ENCODE peak calls at places on chromosomes 7 and 10, in nine cellular contexts. O is HFF-Myc, Z is PC-9, N is cardiac fibroblast, A is DND-41, L is foreskin fibroblast, B is left ventricle myocardium inferior, E is neuronal stem cell, W is K562. S is an unnamed sample.

GRCh38 chr10:51433949-51434348 is 265.4 kb downstream of the CSTF2T start:
- DNase-seq in O (no peak), Z (no peak), N (no peak), A (no peak), L (no peak), B (no peak), E (no peak), W (no peak), S (no peak)

GRCh38 chr7:100546129-100546867 is 7.3 kb downstream of the AGFG2 start:
- DNase-seq in O (no peak), Z (peak; percentile 14), N (no peak), A (no peak), L (no peak), B (no peak), E (no peak), W (no peak), S (peak; percentile 25)

GRCh38 chr10:122021421-122021820 is 32.5 kb downstream of the TACC2 start:
- DNase-seq in O (peak; percentile 48), Z (no peak), N (peak; percentile 74), A (no peak), L (peak; percentile 52), B (no peak), E (no peak), W (no peak), S (peak; percentile 51)

GRCh38 chr10:104306897-104307296 is 31.4 kb downstream of the ITPRIP start:
- DNase-seq in O (no peak), Z (no peak), N (no peak), A (no peak), L (no peak), B (no peak), E (no peak), W (no peak), S (no peak)

GRCh38 chr7:30851651-30852359 is 59.8 kb upstream of the AQP1 start:
- DNase-seq in O (peak; percentile 57), Z (no peak), N (no peak), A (no peak), L (peak; percentile 89), B (no peak), E (no peak), W (no peak), S (no peak)

GRCh38 chr10:115239761-115240160 is 146.6 kb downstream of the ATRNL1 start:
- DNase-seq in O (no peak), Z (no peak), N (no peak), A (no peak), L (no peak), B (no peak), E (no peak), W (no peak), S (no peak)

GRCh38 chr10:130146042-130146441 is 9.9 kb downstream of the GLRX3 start:
- DNase-seq in O (no peak), Z (no peak), N (no peak), A (no peak), L (no peak), B (no peak), E (no peak), W (no peak), S (no peak)

GRCh38 chr10:61751599-61751998 is 88.9 kb downstream of the CABCOCO1 start:
- DNase-seq in O (no peak), Z (no peak), N (peak; percentile 3), A (no peak), L (no peak), B (no peak), E (no peak), W (no peak), S (no peak)

GRCh38 chr7:77335581-77335980 is 80.6 kb downstream of the GSAP start:
- DNase-seq in O (no peak), Z (no peak), N (peak; percentile 67), A (no peak), L (peak; percentile 42), B (no peak), E (no peak), W (no peak), S (no peak)

GRCh38 chr10:65110029-65110428 is 1588.8 kb downstream of the REEP3 start:
- DNase-seq in O (no peak), Z (no peak), N (no peak), A (no peak), L (no peak), B (no peak), E (no peak), W (no peak), S (no peak)

GRCh38 chr7:52749880-52750279 is 285.6 kb upstream of the POM121L12 start:
- DNase-seq in O (no peak), Z (no peak), N (no peak), A (no peak), L (no peak), B (no peak), E (no peak), W (no peak), S (no peak)

GRCh38 chr10:80971461-80971860 is 433.8 kb downstream of the SH2D4B start:
- DNase-seq in O (no peak), Z (no peak), N (no peak), A (no peak), L (no peak), B (no peak), E (no peak), W (no peak), S (no peak)

GRCh38 chr7:27775772-27776171 is 35.8 kb downstream of the TAX1BP1 start:
- DNase-seq in O (no peak), Z (no peak), N (no peak), A (no peak), L (no peak), B (no peak), E (no peak), W (no peak), S (no peak)

GRCh38 chr10:79044846-79045245 is 23.9 kb upstream of the ZMIZ1 start:
- DNase-seq in O (no peak), Z (no peak), N (no peak), A (no peak), L (no peak), B (peak; percentile 10), E (no peak), W (no peak), S (no peak)

GRCh38 chr7:5625938-5626337 is 155.5 kb downstream of the RNF216 start:
- DNase-seq in O (no peak), Z (no peak), N (peak; percentile 62), A (no peak), L (peak; percentile 85), B (no peak), E (no peak), W (peak; percentile 58), S (peak; percentile 80)

GRCh38 chr10:97850446-97850845 is 803 bp downstream of the GOLGA7B start:
- DNase-seq in O (no peak), Z (no peak), N (no peak), A (no peak), L (no peak), B (no peak), E (peak; percentile 6), W (no peak), S (no peak)

GRCh38 chr10:128186959-128187787 is 61.0 kb upstream of the MKI67 start:
- DNase-seq in O (no peak), Z (no peak), N (no peak), A (peak; percentile 89), L (no peak), B (no peak), E (no peak), W (no peak), S (peak; percentile 6)

GRCh38 chr10:128189176-128189575 is 63.0 kb upstream of the MKI67 start:
- DNase-seq in O (no peak), Z (no peak), N (no peak), A (no peak), L (no peak), B (no peak), E (no peak), W (no peak), S (no peak)

GRCh38 chr10:128185627-128186026 is 59.4 kb upstream of the MKI67 start:
- DNase-seq in O (no peak), Z (no peak), N (no peak), A (no peak), L (no peak), B (no peak), E (no peak), W (no peak), S (no peak)

GRCh38 chr10:128191847-128192246 is 65.6 kb upstream of the MKI67 start:
- DNase-seq in O (no peak), Z (no peak), N (no peak), A (no peak), L (no peak), B (no peak), E (no peak), W (no peak), S (no peak)

DNA sequence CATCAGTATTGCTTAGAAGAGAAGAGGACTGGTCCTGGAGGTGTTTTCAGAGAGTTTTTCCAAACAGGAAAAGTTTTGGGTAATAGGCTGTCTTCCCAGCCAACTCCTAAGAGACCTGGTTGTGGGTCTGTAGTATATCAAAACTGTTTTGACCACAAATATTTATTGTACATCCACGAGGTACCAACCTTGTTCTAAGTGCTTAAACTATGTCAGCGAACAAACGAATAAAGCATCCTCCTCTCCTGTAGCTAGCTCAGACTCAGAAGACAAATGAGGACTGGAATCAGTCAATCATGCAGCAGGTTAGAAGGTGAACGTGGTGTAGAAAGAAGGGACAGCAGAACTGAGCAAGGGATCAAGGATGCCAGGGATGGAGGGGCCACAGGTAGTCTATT is 61.6 kb upstream of the MKI67 start:
- DNase-seq in O (no peak), Z (no peak), N (no peak), A (no peak), L (no peak), B (no peak), E (no peak), W (no peak), S (peak; percentile 1)
- H3K4me3 ChIP-seq in O (no peak overlapping the region), Z (no peak overlapping the region), N (no peak overlapping the region), A (peak overlapping the region; percentile 54), L (no peak overlapping the region), B (no peak overlapping the region), E (no peak overlapping the region), W (no peak overlapping the region), S (no peak overlapping the region)

GRCh38 chr10:74953214-74953613 is 126.8 kb downstream of the KAT6B start:
- DNase-seq in O (no peak), Z (no peak), N (no peak), A (no peak), L (no peak), B (no peak), E (no peak), W (no peak), S (peak; percentile 45)
- H3K4me3 ChIP-seq in O (no peak overlapping the region), Z (no peak overlapping the region), N (no peak overlapping the region), A (no peak overlapping the region), L (no peak overlapping the region), B (no peak overlapping the region), E (no peak overlapping the region), W (no peak overlapping the region), S (no peak overlapping the region)

DNA sequence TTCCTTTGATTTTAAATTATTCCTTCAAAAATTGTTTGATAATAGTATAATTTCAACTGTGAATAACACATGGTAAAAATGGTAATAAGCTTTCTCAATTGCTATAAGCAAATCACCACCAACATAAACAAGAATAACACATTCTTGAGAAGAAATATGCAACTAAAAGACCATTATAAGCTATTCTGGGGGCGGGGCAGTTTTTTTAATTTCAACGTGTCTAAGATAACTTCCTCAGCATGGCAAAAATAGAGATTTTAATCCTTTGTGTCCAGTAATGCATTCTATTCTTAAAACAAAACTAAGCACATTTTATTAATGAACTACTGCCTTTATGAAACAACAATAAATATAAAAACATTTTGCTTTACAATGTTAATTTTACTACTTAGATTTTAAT is 1.5 kb downstream of the DNAJC12 start:
- DNase-seq in O (no peak), Z (no peak), N (no peak), A (no peak), L (no peak), B (no peak), E (no peak), W (no peak), S (no peak)
- H3K4me3 ChIP-seq in O (peak overlapping the region; percentile 47), Z (no peak overlapping the region), N (no peak overlapping the region), A (no peak overlapping the region), L (no peak overlapping the region), B (peak overlapping the region; percentile 65), E (no peak overlapping the region), W (peak overlapping the region; percentile 23), S (no peak overlapping the region)

GRCh38 chr7:50474382-50475155 is 24.4 kb upstream of the FIGNL1 start:
- DNase-seq in O (no peak), Z (peak; percentile 23), N (no peak), A (no peak), L (peak; percentile 48), B (no peak), E (no peak), W (no peak), S (no peak)
- H3K4me3 ChIP-seq in O (no peak overlapping the region), Z (no peak overlapping the region), N (no peak overlapping the region), A (no peak overlapping the region), L (no peak overlapping the region), B (no peak overlapping the region), E (no peak overlapping the region), W (no peak overlapping the region), S (no peak overlapping the region)

S was measured in fibroblast of villous mesenchyme.